ENCODE peak calls at places on chromosomes 4 and X, in seven cellular contexts. One of them, this sample, is unnamed.

GRCh38 chr4:73453701-73454005 is 17.6 kb downstream of the AFP start:
- DNase-seq in testis: no peak
- DNase-seq in naive thymus-derived CD4-positive, alpha-beta T cell: no peak
- DNase-seq in NB4: no peak
- DNase-seq in AG08395: no peak
- DNase-seq in HT-29: no peak
- DNase-seq in RCC 7860: no peak
- DNase-seq in this sample: no peak

GRCh38 chr4:184170996-184171395 is 46.7 kb downstream of the ENPP6 start:
- DNase-seq in NB4: no peak
- DNase-seq in RCC 7860: no peak
- DNase-seq in testis: no peak
- DNase-seq in naive thymus-derived CD4-positive, alpha-beta T cell: no peak
- DNase-seq in AG08395: peak; percentile 20
- DNase-seq in HT-29: no peak
- DNase-seq in this sample: no peak

GRCh38 chr4:90958256-90958895 is 831.2 kb downstream of the CCSER1 start:
- DNase-seq in HT-29: peak; percentile 69
- DNase-seq in testis: no peak
- DNase-seq in NB4: no peak
- DNase-seq in RCC 7860: peak; percentile 60
- DNase-seq in naive thymus-derived CD4-positive, alpha-beta T cell: no peak
- DNase-seq in AG08395: no peak
- DNase-seq in this sample: peak; percentile 65

GRCh38 chr4:86508436-86508835 is 85.7 kb upstream of the PTPN13 start:
- DNase-seq in testis: no peak
- DNase-seq in RCC 7860: peak; percentile 84
- DNase-seq in NB4: no peak
- DNase-seq in naive thymus-derived CD4-positive, alpha-beta T cell: no peak
- DNase-seq in HT-29: no peak
- DNase-seq in AG08395: peak; percentile 48
- DNase-seq in this sample: no peak

GRCh38 chrX:110032534-110033161 is 29.7 kb downstream of the TMEM164 start:
- DNase-seq in naive thymus-derived CD4-positive, alpha-beta T cell: no peak
- DNase-seq in AG08395: no peak
- DNase-seq in testis: no peak
- DNase-seq in RCC 7860: no peak
- DNase-seq in HT-29: no peak
- DNase-seq in NB4: no peak
- DNase-seq in this sample: no peak

GRCh38 chr4:53633608-53634007 is 42.3 kb upstream of the LNX1 start:
- DNase-seq in RCC 7860: no peak
- DNase-seq in AG08395: peak; percentile 58
- DNase-seq in naive thymus-derived CD4-positive, alpha-beta T cell: no peak
- DNase-seq in HT-29: no peak
- DNase-seq in NB4: peak; percentile 87
- DNase-seq in testis: no peak
- DNase-seq in this sample: no peak

GRCh38 chrX:110006826-110007375 is 4.0 kb downstream of the TMEM164 start:
- DNase-seq in NB4: peak; percentile 15
- DNase-seq in testis: peak; percentile 52
- DNase-seq in RCC 7860: no peak
- DNase-seq in naive thymus-derived CD4-positive, alpha-beta T cell: no peak
- DNase-seq in AG08395: no peak
- DNase-seq in HT-29: no peak
- DNase-seq in this sample: no peak

GRCh38 chr4:22021116-22021515 is 72.5 kb upstream of the KCNIP4 start:
- DNase-seq in NB4: no peak
- DNase-seq in AG08395: no peak
- DNase-seq in testis: no peak
- DNase-seq in RCC 7860: peak; percentile 16
- DNase-seq in naive thymus-derived CD4-positive, alpha-beta T cell: no peak
- DNase-seq in HT-29: no peak
- DNase-seq in this sample: no peak

GRCh38 chrX:124212622-124213021 is 119.8 kb upstream of the TEX13D start:
- DNase-seq in testis: no peak
- DNase-seq in NB4: peak; percentile 86
- DNase-seq in naive thymus-derived CD4-positive, alpha-beta T cell: peak; percentile 30
- DNase-seq in HT-29: no peak
- DNase-seq in AG08395: no peak
- DNase-seq in RCC 7860: no peak
- DNase-seq in this sample: no peak

This sample was measured in epithelial cell of prostate.